ENCODE peak calls at places on chromosomes 6 and 20, in ten cellular contexts. T is osteoblast; F is activated T-cell treated with anti-CD3 and anti-CD28 coated beads, Interleukin-2, amount 50 U/mL, for 72 hours; R is activated CD4-positive, alpha-beta T cell treated with anti-CD3 and anti-CD28 coated beads, Interleukin-2, amount 50 U/mL, for 1 hour; L is psoas muscle; O is stimulated activated CD4-positive, alpha-beta T cell treated with anti-CD3 and anti-CD28 coated beads, Interleukin-4, amount 100 ng/mL, for 4 hours; Y is stimulated activated CD8-positive, alpha-beta memory T cell treated with anti-CD3 and anti-CD28 coated beads, Interleukin-7, amount 100 ng/mL, for 4 hours; M is nucleus accumbens; G is fibroblast of pulmonary artery; E is left cardiac atrium. W is an unnamed sample.

GRCh38 chr6:72250664-72251063 is 364.3 kb downstream of the RIMS1 start:
- DNase-seq in T (peak; percentile 6), F (no peak), R (no peak), L (no peak), O (no peak), Y (no peak), M (no peak), G (peak; percentile 24), E (no peak), W (no peak)

GRCh38 chr6:25054469-25054868 is 118.7 kb upstream of the RIPOR2 start:
- DNase-seq in T (peak; percentile 92), F (no peak), R (no peak), L (no peak), O (no peak), Y (no peak), M (no peak), G (peak; percentile 63), E (no peak), W (no peak)

GRCh38 chr20:51802170-51802745 is at the start of gene SALL4:
- DNase-seq in T (no peak), F (no peak), R (no peak), L (no peak), O (no peak), Y (no peak), M (no peak), G (no peak), E (no peak), W (no peak)

GRCh38 chr6:43389713-43390265 is 20.3 kb upstream of the ZNF318 start:
- DNase-seq in T (no peak), F (no peak), R (no peak), L (no peak), O (no peak), Y (no peak), M (no peak), G (no peak), E (no peak), W (no peak)

GRCh38 chr6:2363211-2363610 is 117.8 kb upstream of the GMDS start:
- DNase-seq in T (no peak), F (no peak), R (no peak), L (no peak), O (no peak), Y (no peak), M (no peak), G (no peak), E (no peak), W (no peak)

GRCh38 chr6:16969699-16970695 is 131.9 kb upstream of the STMND1 start:
- DNase-seq in T (no peak), F (no peak), R (no peak), L (no peak), O (no peak), Y (no peak), M (no peak), G (no peak), E (no peak), W (no peak)

GRCh38 chr6:70222350-70222749 is 80.5 kb downstream of the COL9A1 start:
- DNase-seq in T (no peak), F (no peak), R (no peak), L (no peak), O (no peak), Y (no peak), M (no peak), G (no peak), E (no peak), W (no peak)

GRCh38 chr6:12973302-12973865 is 256.8 kb downstream of the PHACTR1 start:
- DNase-seq in T (no peak), F (no peak), R (no peak), L (no peak), O (no peak), Y (no peak), M (no peak), G (peak; percentile 33), E (no peak), W (no peak)

GRCh38 chr6:134117409-134117808 is 65.0 kb upstream of the SLC2A12 start:
- DNase-seq in T (peak; percentile 77), F (no peak), R (no peak), L (no peak), O (no peak), Y (no peak), M (no peak), G (no peak), E (no peak), W (no peak)

GRCh38 chr6:73565767-73566485 is 45.1 kb upstream of the EEF1A1 start:
- DNase-seq in T (peak; percentile 65), F (no peak), R (no peak), L (no peak), O (no peak), Y (no peak), M (no peak), G (peak; percentile 25), E (no peak), W (no peak)

GRCh38 chr6:32888576-32888975 is 34.6 kb downstream of the PSMB9 start:
- DNase-seq in T (no peak), F (no peak), R (no peak), L (no peak), O (no peak), Y (no peak), M (no peak), G (no peak), E (no peak), W (no peak)